ENCODE peak calls at places on chromosomes 5 and 9, in four cellular contexts. One of them, this sample, is unnamed.

GRCh38 chr9:135612437-135612836 is 26.9 kb downstream of the GLT6D1 start:
- DNase-seq in bronchial epithelial cell: no peak
- DNase-seq in progenitor cell of endocrine pancreas: no peak
- DNase-seq in amniotic stem cell: no peak
- DNase-seq in this sample: no peak

GRCh38 chr5:93476211-93476851 is 104.7 kb downstream of the NR2F1-AS1 start:
- DNase-seq in amniotic stem cell: no peak
- DNase-seq in bronchial epithelial cell: peak
- DNase-seq in progenitor cell of endocrine pancreas: no peak
- DNase-seq in this sample: peak

GRCh38 chr5:54309751-54310432 is 481 bp downstream of the ARL15 start:
- DNase-seq in bronchial epithelial cell: peak
- DNase-seq in progenitor cell of endocrine pancreas: peak
- DNase-seq in amniotic stem cell: peak
- DNase-seq in this sample: peak

GRCh38 chr5:74035521-74035937 is 409.5 kb downstream of the ARHGEF28 start:
- DNase-seq in bronchial epithelial cell: peak
- DNase-seq in amniotic stem cell: no peak
- DNase-seq in progenitor cell of endocrine pancreas: no peak
- DNase-seq in this sample: no peak

GRCh38 chr5:160083501-160083900 is 35.7 kb downstream of the PWWP2A start:
- DNase-seq in progenitor cell of endocrine pancreas: no peak
- DNase-seq in bronchial epithelial cell: peak
- DNase-seq in amniotic stem cell: no peak
- DNase-seq in this sample: no peak

GRCh38 chr9:106993603-106994002 is 130.6 kb downstream of the ZNF462 start:
- DNase-seq in amniotic stem cell: no peak
- DNase-seq in progenitor cell of endocrine pancreas: no peak
- DNase-seq in bronchial epithelial cell: no peak
- DNase-seq in this sample: no peak

GRCh38 chr9:137351781-137352501 is 49.9 kb upstream of the NRARP start:
- DNase-seq in bronchial epithelial cell: no peak
- DNase-seq in progenitor cell of endocrine pancreas: no peak
- DNase-seq in amniotic stem cell: no peak
- DNase-seq in this sample: peak

GRCh38 chr5:72267685-72268084 is 52.4 kb downstream of the MRPS27 start:
- DNase-seq in progenitor cell of endocrine pancreas: no peak
- DNase-seq in bronchial epithelial cell: no peak
- DNase-seq in amniotic stem cell: no peak
- DNase-seq in this sample: no peak

GRCh38 chr5:2299388-2300220 is 416.9 kb upstream of the IRX4 start:
- DNase-seq in progenitor cell of endocrine pancreas: no peak
- DNase-seq in amniotic stem cell: no peak
- DNase-seq in bronchial epithelial cell: no peak
- DNase-seq in this sample: no peak

GRCh38 chr9:123725389-123725788 is 204.5 kb downstream of the DENND1A start:
- DNase-seq in amniotic stem cell: no peak
- DNase-seq in bronchial epithelial cell: no peak
- DNase-seq in progenitor cell of endocrine pancreas: no peak
- DNase-seq in this sample: no peak

GRCh38 chr9:15276328-15276969 is 30.6 kb downstream of the TTC39B start:
- DNase-seq in bronchial epithelial cell: peak
- DNase-seq in progenitor cell of endocrine pancreas: no peak
- DNase-seq in amniotic stem cell: no peak
- DNase-seq in this sample: no peak

GRCh38 chr9:69471433-69471832 is 146.4 kb downstream of the ENTREP1 start:
- DNase-seq in amniotic stem cell: no peak
- DNase-seq in progenitor cell of endocrine pancreas: no peak
- DNase-seq in bronchial epithelial cell: peak
- DNase-seq in this sample: no peak

GRCh38 chr9:16344343-16344742 is 526.1 kb downstream of the BNC2 start:
- DNase-seq in amniotic stem cell: peak
- DNase-seq in progenitor cell of endocrine pancreas: no peak
- DNase-seq in bronchial epithelial cell: peak
- DNase-seq in this sample: no peak

GRCh38 chr5:135426102-135427082 is 20.8 kb downstream of the DCANP1 start:
- DNase-seq in bronchial epithelial cell: peak
- DNase-seq in amniotic stem cell: peak
- DNase-seq in progenitor cell of endocrine pancreas: no peak
- DNase-seq in this sample: peak

GRCh38 chr5:179371681-179372675 is 26.7 kb upstream of the ADAMTS2 start:
- DNase-seq in bronchial epithelial cell: no peak
- DNase-seq in progenitor cell of endocrine pancreas: no peak
- DNase-seq in amniotic stem cell: no peak
- DNase-seq in this sample: no peak

GRCh38 chr5:130836729-130837660 is 328.1 kb downstream of the HINT1 start:
- DNase-seq in progenitor cell of endocrine pancreas: no peak
- DNase-seq in amniotic stem cell: peak
- DNase-seq in bronchial epithelial cell: peak
- DNase-seq in this sample: no peak

GRCh38 chr5:168193518-168194240 is 97.8 kb upstream of the WWC1 start:
- DNase-seq in bronchial epithelial cell: no peak
- DNase-seq in amniotic stem cell: no peak
- DNase-seq in progenitor cell of endocrine pancreas: no peak
- DNase-seq in this sample: no peak